ENCODE peak calls at places on chromosome 7, in six cellular contexts. T is BE2C, Z is prostate gland, W is AG10803, Q is lower lobe of right lung, K is transverse colon. D is an unnamed sample.

GRCh38 chr7:5117095-5117970 is 71.7 kb downstream of the RBAK start:
- DNase-seq in T (no peak), Q (no peak), W (no peak), Z (no peak), K (no peak), D (no peak)

GRCh38 chr7:106329971-106330733 is 45.4 kb upstream of the NAMPT start:
- DNase-seq in T (no peak), W (peak), Q (no peak), K (no peak), Z (no peak), D (peak)

GRCh38 chr7:27095050-27095896 is 527 bp downstream of the HOXA1 start:
- DNase-seq in Z (no peak), T (no peak), Q (no peak), K (no peak), W (no peak), D (peak)

GRCh38 chr7:102432476-102433318 is 678 bp upstream of the ORAI2 start:
- DNase-seq in Z (no peak), K (peak), Q (no peak), T (no peak), W (no peak), D (no peak)

GRCh38 chr7:74498996-74499834 is 45.5 kb downstream of the GTF2IRD1 start:
- DNase-seq in W (no peak), K (no peak), Q (no peak), Z (no peak), T (no peak), D (no peak)

GRCh38 chr7:123627859-123628258 is 26.2 kb downstream of the ASB15 start:
- DNase-seq in K (no peak), Q (no peak), Z (no peak), W (no peak), T (no peak), D (no peak)

GRCh38 chr7:82049442-82049841 is 279.6 kb upstream of the HGF start:
- DNase-seq in Q (no peak), K (no peak), W (no peak), T (peak), Z (peak), D (no peak)

GRCh38 chr7:67019562-67020390 is 23.1 kb downstream of the TYW1 start:
- DNase-seq in Z (no peak), W (peak), Q (no peak), T (no peak), K (no peak), D (no peak)

GRCh38 chr7:1968397-1969111 is 264.2 kb downstream of the MAD1L1 start:
- DNase-seq in W (no peak), Q (peak), K (no peak), Z (no peak), T (peak), D (no peak)

GRCh38 chr7:114865564-114865963 is 56.3 kb upstream of the MDFIC start:
- DNase-seq in K (peak), W (peak), T (no peak), Q (peak), Z (peak), D (peak)

GRCh38 chr7:140685407-140686087 is 11.0 kb upstream of the NDUFB2 start:
- DNase-seq in K (no peak), W (no peak), T (no peak), Z (no peak), Q (no peak), D (no peak)

GRCh38 chr7:50207682-50208255 is 96.7 kb upstream of the IKZF1 start:
- DNase-seq in Z (no peak), Q (peak), W (no peak), T (no peak), K (no peak), D (no peak)

GRCh38 chr7:157008206-157009169 is 2.0 kb downstream of the MNX1 start:
- DNase-seq in Z (no peak), W (no peak), K (no peak), Q (no peak), T (no peak), D (no peak)

GRCh38 chr7:36029311-36029710 is 123.7 kb upstream of the EEPD1 start:
- DNase-seq in Z (no peak), K (no peak), T (no peak), W (no peak), Q (no peak), D (no peak)

GRCh38 chr7:116511552-116512523 is 12.3 kb downstream of the CAV2 start:
- DNase-seq in W (peak), T (no peak), Q (no peak), K (no peak), Z (no peak), D (peak)

GRCh38 chr7:18829101-18829486 is 288.3 kb downstream of the TWIST1 start:
- DNase-seq in K (no peak), W (peak), T (peak), Z (no peak), Q (no peak), D (no peak)

GRCh38 chr7:17523813-17524741 is 225.6 kb downstream of the AHR start:
- DNase-seq in K (peak), W (peak), Q (peak), T (no peak), Z (peak), D (peak)

GRCh38 chr7:26646666-26647065 is 217.7 kb downstream of the SKAP2 start:
- DNase-seq in W (peak), Q (no peak), T (no peak), Z (no peak), K (no peak), D (no peak)

GRCh38 chr7:98641646-98642489 is 24.8 kb downstream of the NPTX2 start:
- DNase-seq in Q (no peak), W (no peak), K (peak), T (no peak), Z (no peak), D (no peak)

GRCh38 chr7:11517853-11518252 is 314.1 kb downstream of the THSD7A start:
- DNase-seq in T (no peak), K (no peak), W (no peak), Q (no peak), Z (no peak), D (no peak)

GRCh38 chr7:137923380-137923779 is 76.6 kb upstream of the DGKI start:
- DNase-seq in Q (no peak), K (no peak), T (no peak), Z (no peak), W (peak), D (peak)

GRCh38 chr7:17786314-17786852 is 153.9 kb downstream of the SNX13 start:
- DNase-seq in W (no peak), K (no peak), Q (no peak), T (no peak), Z (no peak), D (no peak)

GRCh38 chr7:116692599-116693308 is 20.8 kb downstream of the MET start:
- DNase-seq in Q (no peak), T (no peak), W (no peak), Z (no peak), K (no peak), D (peak)

GRCh38 chr7:23275906-23276305 is 23.2 kb upstream of the MALSU1 start:
- DNase-seq in Q (no peak), K (no peak), Z (no peak), W (no peak), T (peak), D (no peak)

GRCh38 chr7:44467217-44467548 is 23.3 kb downstream of the NUDCD3 start:
- DNase-seq in K (no peak), Q (no peak), Z (no peak), W (no peak), T (no peak), D (no peak)

DNA sequence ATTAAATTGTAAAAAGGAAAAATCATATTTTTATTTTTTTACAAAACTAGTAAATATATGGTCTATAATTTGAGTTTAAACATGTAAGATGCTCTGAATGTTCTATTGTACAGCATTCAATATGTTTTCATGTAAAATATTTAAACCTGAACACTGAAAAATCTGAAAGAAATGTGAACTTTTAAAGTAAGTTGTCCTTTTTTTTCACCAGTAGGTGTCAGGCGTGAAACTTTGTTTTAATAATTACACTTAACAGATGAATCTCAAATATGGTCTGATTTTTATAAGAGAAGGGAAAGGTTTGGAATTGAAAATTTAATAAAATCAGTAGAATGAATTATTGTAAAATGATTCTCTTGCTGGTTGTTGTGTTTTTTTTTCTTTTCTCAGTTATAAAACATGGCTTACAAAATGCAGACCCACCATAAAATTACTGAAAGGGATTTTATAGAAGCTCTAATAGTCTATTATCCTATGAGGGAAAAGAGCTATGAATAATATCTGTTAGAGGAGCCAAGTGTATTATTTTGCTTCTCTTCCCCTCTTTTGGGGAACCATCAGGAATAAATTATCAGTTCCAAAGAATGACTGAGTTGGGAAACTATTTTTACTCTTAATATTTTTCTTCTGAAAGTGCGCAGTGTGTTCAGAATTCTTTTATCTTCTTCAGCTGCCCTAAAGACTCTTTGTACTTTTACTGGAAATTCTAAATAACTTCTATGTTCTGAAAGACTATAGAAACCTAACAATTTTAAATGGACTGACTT is 217.7 kb upstream of the FZD1 start:
- DNase-seq in K (no peak), Z (no peak), Q (no peak), T (no peak), W (peak), D (peak)
- TF ChIP-seq CTCF in K (no peak), Z (no peak), Q (peak), T (no peak), W (peak), D (no peak)

DNA sequence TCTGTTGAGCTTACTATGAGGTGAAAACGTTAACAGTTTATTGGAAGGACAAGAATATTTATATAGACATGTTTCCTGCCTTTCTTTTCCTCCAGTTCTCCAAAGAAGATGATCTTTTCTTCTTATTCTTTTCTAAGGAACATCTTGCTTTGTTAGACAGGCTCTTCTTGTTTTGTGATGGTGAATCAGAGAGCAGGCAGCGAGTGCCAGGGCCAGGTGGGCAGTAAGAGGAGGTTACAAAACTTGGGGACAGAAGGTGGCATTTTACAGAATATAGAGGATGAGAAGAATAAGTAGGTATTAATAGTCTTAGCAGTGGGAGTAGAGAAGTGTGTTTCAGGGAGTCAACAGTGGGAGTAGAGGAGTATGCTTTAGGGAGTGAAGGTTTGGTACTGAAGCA is 223.6 kb downstream of the ARL4A start:
- DNase-seq in Q (no peak), T (no peak), K (no peak), W (no peak), Z (no peak), D (no peak)
- H3K4me3 ChIP-seq in Q (no peak), T (no peak), K (no peak), W (no peak), Z (no peak), D (no peak)

GRCh38 chr7:118104812-118105441 is 79.0 kb upstream of the LSM8 start:
- DNase-seq in K (no peak), Z (no peak), W (peak), T (no peak), Q (no peak), D (peak)
- TF ChIP-seq CTCF in K (peak), Z (peak), W (peak), T (peak), Q (peak), D (peak)

GRCh38 chr7:28709756-28710155 is 248.4 kb downstream of the TRIL start:
- DNase-seq in Z (no peak), Q (no peak), T (no peak), K (no peak), W (no peak), D (no peak)

GRCh38 chr7:28708033-28708451 is 250.1 kb downstream of the TRIL start:
- DNase-seq in Q (no peak), W (peak), K (no peak), Z (no peak), T (no peak), D (peak)

GRCh38 chr7:28706607-28707006 is 251.5 kb downstream of the TRIL start:
- DNase-seq in Q (no peak), Z (no peak), T (no peak), K (no peak), W (no peak), D (no peak)

GRCh38 chr7:28707291-28707690 is 250.8 kb downstream of the TRIL start:
- DNase-seq in K (no peak), W (no peak), Z (no peak), Q (no peak), T (peak), D (no peak)

DNA sequence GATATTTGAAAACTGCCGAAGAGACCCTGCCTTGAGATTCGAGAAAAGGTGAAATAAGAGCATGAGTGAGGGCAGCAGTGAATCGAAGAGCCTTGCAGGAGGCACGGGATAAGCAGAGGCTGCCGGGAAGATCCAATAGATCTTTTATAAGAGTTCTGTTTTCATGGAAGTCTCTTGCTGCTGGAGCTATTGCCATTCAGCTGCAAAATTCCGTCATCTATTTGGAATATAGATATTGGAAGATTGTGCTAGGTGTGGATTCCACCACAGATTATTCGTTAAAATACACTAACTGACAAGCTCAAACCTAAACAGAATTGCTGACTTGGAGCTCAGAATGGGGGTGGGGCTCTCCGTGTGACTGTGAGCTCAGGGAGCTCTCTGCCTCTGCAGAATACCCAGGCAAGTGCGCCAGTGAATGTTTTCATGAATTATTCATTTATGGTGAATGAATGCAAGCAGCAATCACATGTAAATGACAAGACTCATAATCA is 249.6 kb downstream of the TRIL start:
- DNase-seq in T (no peak), Z (no peak), K (no peak), Q (no peak), W (no peak), D (peak)
- H3K4me3 ChIP-seq in T (no peak), Z (no peak), K (no peak), Q (no peak), W (peak), D (peak)